ENCODE peak calls at places on chromosomes 1 and 21, in four cellular contexts. A is IMR-90, J is K562, B is GM12878. T is an unnamed sample.

GRCh38 chr1:156642265-156643185 is 608 bp downstream of the BCAN start:
- DNase-seq in A (no peak), J (no peak), B (no peak), T (no peak)

GRCh38 chr1:162397943-162398560 is 13.9 kb downstream of the SH2D1B start:
- DNase-seq in A (no peak), J (no peak), B (no peak), T (no peak)

GRCh38 chr1:30117685-30118084 is 605.7 kb downstream of the MATN1 start:
- DNase-seq in A (no peak), J (peak; percentile 68), B (no peak), T (no peak)

GRCh38 chr1:240499012-240499411 is 112.9 kb downstream of the GREM2 start:
- DNase-seq in A (peak; percentile 76), J (no peak), B (no peak), T (no peak)

GRCh38 chr1:76073471-76073870 is 1.1 kb upstream of the ST6GALNAC3 start:
- DNase-seq in A (peak; percentile 84), J (no peak), B (no peak), T (no peak)

GRCh38 chr1:159204071-159204790 is 444 bp upstream of the ACKR1 start:
- DNase-seq in A (no peak), J (peak; percentile 35), B (no peak), T (peak; percentile 11)

GRCh38 chr1:62144238-62144831 is 50.3 kb upstream of the L1TD1 start:
- DNase-seq in A (peak; percentile 52), J (peak; percentile 43), B (no peak), T (peak; percentile 59)

GRCh38 chr21:38645282-38645681 is 147.0 kb upstream of the ERG start:
- DNase-seq in A (peak; percentile 82), J (no peak), B (no peak), T (no peak)

GRCh38 chr1:215637041-215637573 is 70.0 kb downstream of the KCTD3 start:
- DNase-seq in A (peak; percentile 94), J (no peak), B (no peak), T (no peak)

GRCh38 chr1:213656039-213656438 is 331.7 kb upstream of the PROX1 start:
- DNase-seq in A (no peak), J (no peak), B (no peak), T (no peak)

GRCh38 chr1:61254629-61255323 is 172.4 kb downstream of the NFIA start:
- DNase-seq in A (peak; percentile 18), J (no peak), B (no peak), T (peak; percentile 70)

GRCh38 chr1:243924588-243925349 is 74.7 kb upstream of the AKT3 start:
- DNase-seq in A (no peak), J (no peak), B (no peak), T (peak; percentile 14)

GRCh38 chr1:217059401-217059800 is 336.2 kb upstream of the ESRRG start:
- DNase-seq in A (no peak), J (no peak), B (no peak), T (no peak)

GRCh38 chr1:182080040-182080439 is 18.5 kb upstream of the ZNF648 start:
- DNase-seq in A (no peak), J (no peak), B (no peak), T (no peak)

GRCh38 chr1:211959221-211959620 is 76.1 kb downstream of the INTS7 start:
- DNase-seq in A (no peak), J (no peak), B (no peak), T (no peak)

GRCh38 chr1:19260211-19261138 is 8.9 kb downstream of the MRTO4 start:
- DNase-seq in A (peak; percentile 94), J (peak; percentile 24), B (no peak), T (no peak)

GRCh38 chr1:22810378-22810777 is 99.7 kb downstream of the EPHB2 start:
- DNase-seq in A (no peak), J (no peak), B (no peak), T (no peak)

GRCh38 chr1:151135433-151136385 is 10.7 kb downstream of the SEMA6C start:
- DNase-seq in A (no peak), J (peak; percentile 25), B (no peak), T (no peak)

GRCh38 chr1:22126531-22126930 is 16.4 kb downstream of the WNT4 start:
- DNase-seq in A (no peak), J (no peak), B (no peak), T (no peak)

GRCh38 chr1:19468397-19468956 is 16.9 kb downstream of the CAPZB start:
- DNase-seq in A (no peak), J (peak; percentile 75), B (no peak), T (no peak)

GRCh38 chr1:151165281-151165737 is 393 bp downstream of the LYSMD1 start:
- DNase-seq in A (peak; percentile 49), J (peak; percentile 70), B (no peak), T (no peak)

GRCh38 chr1:245549981-245550701 is 395.4 kb downstream of the KIF26B start:
- DNase-seq in A (no peak), J (no peak), B (no peak), T (peak; percentile 1)

GRCh38 chr1:1183833-1184775 is 10.4 kb downstream of the TTLL10 start:
- DNase-seq in A (no peak), J (peak; percentile 68), B (no peak), T (no peak)

GRCh38 chr1:94919241-94920030 is 7.5 kb downstream of the CNN3 start:
- DNase-seq in A (no peak), J (no peak), B (no peak), T (no peak)

GRCh38 chr1:3939242-3940080 is 39.4 kb upstream of the C1orf174 start:
- DNase-seq in A (no peak), J (peak; percentile 50), B (no peak), T (no peak)

GRCh38 chr1:180254496-180254819 is 24.4 kb downstream of the LHX4 start:
- DNase-seq in A (no peak), J (no peak), B (no peak), T (no peak)

GRCh38 chr1:247376659-247377058 is 39.3 kb upstream of the NLRP3 start:
- DNase-seq in A (no peak), J (no peak), B (no peak), T (no peak)

GRCh38 chr21:26115346-26115745 is 55.2 kb downstream of the APP start:
- DNase-seq in A (no peak), J (no peak), B (no peak), T (peak; percentile 73)

GRCh38 chr1:27292111-27292510 is 29.9 kb upstream of the TMEM222 start:
- DNase-seq in A (peak; percentile 49), J (no peak), B (no peak), T (no peak)

GRCh38 chr1:117512728-117513321 is 93.0 kb upstream of the TENT5C start:
- DNase-seq in A (peak; percentile 40), J (peak; percentile 22), B (no peak), T (peak; percentile 41)

GRCh38 chr1:115275216-115275615 is 62.8 kb downstream of the NGF start:
- DNase-seq in A (peak; percentile 30), J (peak; percentile 57), B (no peak), T (peak; percentile 14)

GRCh38 chr1:3384407-3384806 is 70.1 kb upstream of the ARHGEF16 start:
- DNase-seq in A (no peak), J (no peak), B (no peak), T (no peak)

GRCh38 chr1:228734881-228735801 is at the start of gene RHOU:
- DNase-seq in A (peak; percentile 37), J (no peak), B (no peak), T (peak; percentile 51)

GRCh38 chr1:84851839-84852238 is 41.2 kb downstream of the LPAR3 start:
- DNase-seq in A (peak; percentile 91), J (no peak), B (no peak), T (no peak)

DNA sequence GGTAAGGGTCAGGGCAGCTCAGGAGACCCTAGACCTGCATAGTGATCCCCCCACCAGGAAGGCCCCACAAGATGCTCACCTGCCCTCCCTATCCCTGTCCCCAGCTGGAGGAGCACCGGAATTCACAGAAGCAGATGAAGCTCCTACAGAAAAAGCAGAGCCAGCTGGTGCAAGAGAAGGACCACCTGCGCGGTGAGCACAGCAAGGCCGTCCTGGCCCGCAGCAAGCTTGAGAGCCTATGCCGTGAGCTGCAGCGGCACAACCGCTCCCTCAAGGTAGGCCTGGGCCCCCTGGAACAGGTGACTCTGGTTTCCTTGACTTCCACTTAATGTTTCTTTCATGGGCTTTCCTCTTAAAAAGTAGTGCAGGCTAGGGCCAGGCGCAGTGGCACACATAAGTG is 8.4 kb downstream of the TXLNA start:
- DNase-seq in A (no peak), J (no peak), B (no peak), T (no peak)
- H3K4me1 ChIP-seq in A (peaks cover 11% of the 10 kb centered on the region), J (peaks cover 3% of the 10 kb centered on the region), B (peaks cover 3% of the 10 kb centered on the region), T (no peaks in the 10 kb centered on the region)

GRCh38 chr1:176770066-176770465 is 307.1 kb downstream of the PAPPA2 start:
- DNase-seq in A (no peak), J (no peak), B (no peak), T (no peak)
- TF ChIP-seq FOS in A (no peak), J (no peak), B (no peak), T (no peak)

GRCh38 chr1:232626452-232626851 is 3.5 kb downstream of the SIPA1L2 start:
- DNase-seq in A (peak; percentile 82), J (no peak), B (no peak), T (no peak)

GRCh38 chr1:232624892-232625291 is 5.0 kb downstream of the SIPA1L2 start:
- DNase-seq in A (no peak), J (no peak), B (no peak), T (no peak)

GRCh38 chr1:232627645-232628334 is 2.1 kb downstream of the SIPA1L2 start:
- DNase-seq in A (peak; percentile 52), J (peak; percentile 35), B (no peak), T (peak; percentile 42)

GRCh38 chr1:232627171-232627570 is 2.8 kb downstream of the SIPA1L2 start:
- DNase-seq in A (no peak), J (no peak), B (no peak), T (no peak)

GRCh38 chr1:232625319-232625868 is 4.5 kb downstream of the SIPA1L2 start:
- DNase-seq in A (no peak), J (no peak), B (no peak), T (no peak)
- H3K4me1 ChIP-seq in A (peaks cover 2% of the 10 kb centered on the region), J (no peaks in the 10 kb centered on the region), B (no peaks in the 10 kb centered on the region), T (peaks cover 11% of the 10 kb centered on the region)

GRCh38 chr1:205917466-205918248 is 25.6 kb downstream of the SLC26A9 start:
- DNase-seq in A (no peak), J (no peak), B (no peak), T (peak; percentile 21)

GRCh38 chr1:205921559-205921887 is 21.7 kb downstream of the SLC26A9 start:
- DNase-seq in A (no peak), J (no peak), B (no peak), T (no peak)

GRCh38 chr1:205920159-205920558 is 23.1 kb downstream of the SLC26A9 start:
- DNase-seq in A (peak; percentile 34), J (no peak), B (no peak), T (peak; percentile 12)

GRCh38 chr1:205920861-205921558 is 22.2 kb downstream of the SLC26A9 start:
- DNase-seq in A (no peak), J (no peak), B (no peak), T (no peak)

DNA sequence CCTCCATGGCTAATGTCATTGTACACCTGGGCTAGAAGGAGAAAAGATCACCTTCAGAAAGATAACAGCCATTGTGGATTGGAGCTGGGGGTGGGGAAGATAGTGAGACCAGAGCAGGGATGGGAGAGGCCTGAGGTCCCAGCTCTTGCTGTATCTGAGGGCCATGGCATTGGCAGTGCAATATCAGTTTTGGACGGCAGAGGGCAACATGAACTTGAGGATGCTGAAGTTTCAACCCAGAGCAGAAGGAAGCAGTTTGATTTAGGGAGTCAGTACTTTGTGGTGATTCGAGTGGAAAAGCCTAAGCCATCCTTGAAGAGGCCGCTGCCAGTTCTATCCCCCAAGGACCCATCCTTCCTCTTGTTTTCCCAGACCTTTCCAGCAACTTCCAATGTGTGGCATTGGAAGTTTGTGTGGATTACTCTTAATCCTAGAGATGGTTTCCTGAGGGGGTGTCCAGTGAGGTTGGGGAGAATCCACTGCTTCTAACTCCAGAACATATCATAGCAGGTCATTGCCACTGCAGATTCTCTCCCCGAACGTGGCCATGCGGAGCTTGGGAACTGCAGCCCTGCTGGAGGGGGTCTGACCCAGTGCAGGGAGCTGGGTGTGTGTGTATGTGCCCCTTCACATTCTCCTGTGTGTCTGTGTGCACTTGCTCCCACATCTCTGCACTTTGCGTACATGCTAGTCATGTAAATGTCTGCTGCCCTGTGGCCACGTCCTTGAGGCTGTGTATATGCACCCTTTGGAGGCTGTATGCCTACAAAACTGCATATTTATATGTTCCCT is 24.1 kb downstream of the SLC26A9 start:
- DNase-seq in A (peak; percentile 84), J (peak; percentile 87), B (peak; percentile 24), T (peak; percentile 85)
- TF ChIP-seq FOS in A (no peak), J (no peak), B (no peak), T (no peak)

T was measured in endothelial cell of umbilical vein.